ENCODE peak calls at places on chromosomes 6 and 20, in five cellular contexts. Z is BE2C, S is MM.1S, W is WERI-Rb-1, D is mammary epithelial cell. A is an unnamed sample.

GRCh38 chr6:133991096-133991593 is 38.1 kb downstream of the TBPL1 start:
- DNase-seq in Z (no peak), S (no peak), W (no peak), D (peak; percentile 48), A (peak; percentile 33)

GRCh38 chr20:57598060-57598459 is 22.2 kb downstream of the ZBP1 start:
- DNase-seq in Z (no peak), S (no peak), W (no peak), D (no peak), A (no peak)

GRCh38 chr20:57001126-57001767 is 265.2 kb downstream of the BMP7 start:
- DNase-seq in Z (no peak), S (no peak), W (no peak), D (peak; percentile 34), A (no peak)

GRCh38 chr20:4068708-4069107 is 53.4 kb upstream of the RNF24 start:
- DNase-seq in Z (no peak), S (no peak), W (no peak), D (peak; percentile 57), A (no peak)

GRCh38 chr6:7112741-7113313 is 5.1 kb downstream of the RREB1 start:
- DNase-seq in Z (no peak), S (no peak), W (peak; percentile 37), D (peak; percentile 61), A (no peak)

GRCh38 chr20:50580016-50580747 is 70.0 kb downstream of the PTPN1 start:
- DNase-seq in Z (peak; percentile 75), S (no peak), W (peak; percentile 75), D (no peak), A (peak; percentile 80)

GRCh38 chr6:87066449-87067288 is 28.2 kb downstream of the CGA start:
- DNase-seq in Z (peak; percentile 61), S (peak; percentile 71), W (peak; percentile 40), D (peak; percentile 39), A (peak; percentile 69)

GRCh38 chr6:17710331-17710730 is 3.6 kb upstream of the NUP153 start:
- DNase-seq in Z (no peak), S (no peak), W (no peak), D (peak; percentile 45), A (no peak)

GRCh38 chr20:59848182-59848581 is 85.3 kb downstream of the SYCP2 start:
- DNase-seq in Z (no peak), S (no peak), W (no peak), D (no peak), A (no peak)

GRCh38 chr6:19864285-19864684 is 27.1 kb downstream of the ID4 start:
- DNase-seq in Z (no peak), S (no peak), W (no peak), D (no peak), A (no peak)

GRCh38 chr20:23151885-23152284 is 65.8 kb upstream of the CD93 start:
- DNase-seq in Z (no peak), S (no peak), W (no peak), D (no peak), A (no peak)

GRCh38 chr6:52887912-52888535 is 21.5 kb downstream of the GSTA3 start:
- DNase-seq in Z (no peak), S (no peak), W (no peak), D (no peak), A (no peak)

GRCh38 chr20:57715268-57715904 is 5.6 kb upstream of the PMEPA1 start:
- DNase-seq in Z (no peak), S (no peak), W (no peak), D (no peak), A (no peak)

GRCh38 chr20:11852801-11853200 is 64.9 kb upstream of the BTBD3 start:
- DNase-seq in Z (no peak), S (no peak), W (no peak), D (peak; percentile 62), A (no peak)

GRCh38 chr6:47603995-47604394 is 94.4 kb upstream of the ADGRF4 start:
- DNase-seq in Z (no peak), S (no peak), W (no peak), D (no peak), A (no peak)

GRCh38 chr20:5990946-5991345 is 40.5 kb downstream of the MCM8 start:
- DNase-seq in Z (no peak), S (no peak), W (no peak), D (no peak), A (no peak)

GRCh38 chr6:167703347-167703746 is 123.4 kb upstream of the AFDN start:
- DNase-seq in Z (no peak), S (no peak), W (no peak), D (no peak), A (no peak)

GRCh38 chr20:53708129-53708968 is 114.7 kb upstream of the ZNF217 start:
- DNase-seq in Z (no peak), S (peak; percentile 72), W (no peak), D (peak; percentile 15), A (peak; percentile 93)

GRCh38 chr6:106620931-106621672 is 8.2 kb downstream of the RTN4IP1 start:
- DNase-seq in Z (no peak), S (no peak), W (no peak), D (no peak), A (no peak)

GRCh38 chr20:23205656-23206055 is 119.5 kb upstream of the CD93 start:
- DNase-seq in Z (no peak), S (no peak), W (no peak), D (no peak), A (peak; percentile 54)

GRCh38 chr6:25006565-25007001 is 70.8 kb upstream of the RIPOR2 start:
- DNase-seq in Z (no peak), S (no peak), W (no peak), D (peak; percentile 77), A (no peak)

GRCh38 chr6:107716688-107717089 is 107.4 kb downstream of the SCML4 start:
- DNase-seq in Z (peak; percentile 58), S (peak; percentile 94), W (peak; percentile 28), D (no peak), A (peak; percentile 40)

DNA sequence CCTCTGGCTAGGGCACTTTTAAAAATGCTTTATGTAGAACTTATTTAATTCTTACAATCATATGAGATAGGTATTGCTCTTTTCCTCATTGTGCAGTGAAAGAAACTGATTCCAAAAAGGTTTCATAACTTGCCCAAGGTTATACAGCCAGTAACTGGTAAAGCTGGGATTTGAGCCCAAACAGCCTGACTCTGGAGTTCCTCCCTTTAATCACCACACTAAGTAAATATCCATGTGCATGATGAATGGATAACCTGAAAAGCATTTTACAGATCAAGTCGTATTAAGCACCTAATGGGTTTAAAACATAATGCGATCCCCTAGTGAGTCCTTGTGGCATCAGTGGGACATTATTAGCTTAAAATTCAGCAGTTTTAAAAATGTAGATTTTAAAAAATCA is 214.6 kb downstream of the PRL start:
- DNase-seq in Z (no peak), S (no peak), W (peak; percentile 52), D (no peak), A (no peak)
- H3K36me3 ChIP-seq in Z (no peaks in the 10 kb centered on the region), S (no peaks in the 10 kb centered on the region), W (no peaks in the 10 kb centered on the region), D (no peaks in the 10 kb centered on the region), A (no peaks in the 10 kb centered on the region)

GRCh38 chr6:35586542-35586941 is 73.8 kb upstream of the TULP1 start:
- DNase-seq in Z (no peak), S (no peak), W (no peak), D (no peak), A (no peak)

GRCh38 chr6:35587167-35587566 is 74.5 kb upstream of the TULP1 start:
- DNase-seq in Z (no peak), S (no peak), W (no peak), D (no peak), A (no peak)

GRCh38 chr6:35582315-35582714 is 69.6 kb upstream of the TULP1 start:
- DNase-seq in Z (no peak), S (no peak), W (peak; percentile 93), D (no peak), A (no peak)

GRCh38 chr6:35583893-35584688 is 71.4 kb upstream of the TULP1 start:
- DNase-seq in Z (peak; percentile 75), S (peak; percentile 81), W (peak; percentile 86), D (peak; percentile 65), A (peak; percentile 83)

GRCh38 chr6:35585688-35586087 is 73.0 kb upstream of the TULP1 start:
- DNase-seq in Z (no peak), S (no peak), W (no peak), D (no peak), A (no peak)
- H3K36me3 ChIP-seq in Z (peaks cover 21% of the 10 kb centered on the region), S (no peaks in the 10 kb centered on the region), W (peaks cover 21% of the 10 kb centered on the region), D (peaks cover 21% of the 10 kb centered on the region), A (no peaks in the 10 kb centered on the region)

GRCh38 chr6:30200551-30201281 is 12.5 kb downstream of the TRIM26 start:
- DNase-seq in Z (no peak), S (peak; percentile 21), W (no peak), D (no peak), A (no peak)

GRCh38 chr6:30195951-30196350 is 17.3 kb downstream of the TRIM26 start:
- DNase-seq in Z (no peak), S (no peak), W (no peak), D (no peak), A (no peak)

GRCh38 chr6:30196376-30196775 is 16.8 kb downstream of the TRIM26 start:
- DNase-seq in Z (no peak), S (no peak), W (no peak), D (no peak), A (no peak)

GRCh38 chr6:30194797-30195690 is 18.2 kb downstream of the TRIM26 start:
- DNase-seq in Z (no peak), S (no peak), W (no peak), D (no peak), A (no peak)

GRCh38 chr6:30198166-30199084 is 14.8 kb downstream of the TRIM26 start:
- DNase-seq in Z (no peak), S (no peak), W (no peak), D (no peak), A (no peak)
- H3K36me3 ChIP-seq in Z (peaks cover 28% of the 10 kb centered on the region), S (no peaks in the 10 kb centered on the region), W (peaks cover 90% of the 10 kb centered on the region), D (peaks cover 22% of the 10 kb centered on the region), A (peaks cover 31% of the 10 kb centered on the region)

GRCh38 chr20:1119128-1119505 is 715 bp downstream of the PSMF1 start:
- DNase-seq in Z (no peak), S (no peak), W (no peak), D (no peak), A (no peak)

GRCh38 chr20:1118004-1118335 is 432 bp upstream of the PSMF1 start:
- DNase-seq in Z (no peak), S (no peak), W (no peak), D (no peak), A (no peak)

GRCh38 chr20:1119524-1119923 is 1.1 kb downstream of the PSMF1 start:
- DNase-seq in Z (no peak), S (no peak), W (no peak), D (no peak), A (no peak)

GRCh38 chr20:1121439-1121838 is 3.0 kb downstream of the PSMF1 start:
- DNase-seq in Z (no peak), S (no peak), W (no peak), D (no peak), A (no peak)

DNA sequence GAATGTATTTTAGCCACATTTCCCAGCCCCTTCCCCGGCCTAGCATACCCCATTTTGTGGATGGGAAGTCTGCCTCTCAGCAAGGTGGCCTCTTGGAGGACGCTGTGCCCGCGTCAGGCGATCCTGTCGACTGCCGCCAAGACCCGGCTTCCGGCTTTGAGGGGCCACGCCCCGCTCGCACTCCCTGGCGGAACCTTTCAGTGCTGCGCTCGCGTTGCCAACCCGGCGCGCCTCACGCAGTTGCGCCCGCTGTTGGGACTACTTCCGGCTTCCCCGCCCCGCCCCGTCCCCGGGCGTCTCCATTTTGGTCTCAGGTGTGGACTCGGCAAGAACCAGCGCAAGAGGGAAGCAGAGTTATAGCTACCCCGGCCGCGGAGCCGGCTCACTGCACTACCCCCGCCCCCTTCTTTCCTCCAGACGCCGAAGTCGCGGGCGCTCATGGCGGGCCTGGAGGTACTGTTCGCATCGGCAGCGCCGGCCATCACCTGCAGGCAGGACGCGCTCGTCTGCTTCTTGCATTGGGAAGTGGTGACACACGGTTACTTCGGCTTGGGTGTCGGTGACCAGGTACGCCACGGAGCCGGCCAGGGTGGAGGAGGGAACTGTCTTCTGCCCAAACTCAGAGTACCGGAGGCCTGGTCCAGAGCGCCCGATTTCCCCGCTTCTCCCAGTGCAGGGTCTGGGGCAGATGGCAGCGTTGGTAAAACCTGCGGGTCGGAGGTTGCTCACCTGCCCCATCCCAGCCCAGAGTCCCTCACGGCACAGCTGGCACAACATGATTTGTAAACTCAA is at the start of gene PSMF1:
- DNase-seq in Z (peak; percentile 84), S (peak; percentile 95), W (peak; percentile 94), D (peak; percentile 89), A (peak; percentile 92)
- H3K36me3 ChIP-seq in Z (no peaks in the 10 kb centered on the region), S (no peaks in the 10 kb centered on the region), W (peaks cover 20% of the 10 kb centered on the region), D (peaks cover 3% of the 10 kb centered on the region), A (peaks cover 4% of the 10 kb centered on the region)